ENCODE peak calls at places on chromosomes 16 and 17, in five cellular contexts. One of them, this sample, is unnamed.

GRCh38 chr17:18253187-18253884 is 5.2 kb downstream of the FLII start:
- ATAC-seq in left cardiac atrium: no peak
- ATAC-seq in activated CD8-positive, alpha-beta T cell treated with anti-CD3 and anti-CD28 coated beads, Interleukin-2, amount 10 ng/mL, durations not matched to agents 7 days and 5 days: no peak
- ATAC-seq in heart right ventricle: no peak
- ATAC-seq in right cardiac atrium: no peak
- ATAC-seq in this sample: no peak

GRCh38 chr16:1458336-1458976 is 14.1 kb upstream of the CCDC154 start:
- ATAC-seq in left cardiac atrium: no peak
- ATAC-seq in right cardiac atrium: no peak
- ATAC-seq in activated CD8-positive, alpha-beta T cell treated with anti-CD3 and anti-CD28 coated beads, Interleukin-2, amount 10 ng/mL, durations not matched to agents 7 days and 5 days: no peak
- ATAC-seq in heart right ventricle: no peak
- ATAC-seq in this sample: no peak

GRCh38 chr17:1022278-1023024 is 25.5 kb downstream of the TIMM22 start:
- ATAC-seq in right cardiac atrium: peak
- ATAC-seq in heart right ventricle: peak
- ATAC-seq in left cardiac atrium: peak
- ATAC-seq in activated CD8-positive, alpha-beta T cell treated with anti-CD3 and anti-CD28 coated beads, Interleukin-2, amount 10 ng/mL, durations not matched to agents 7 days and 5 days: no peak
- ATAC-seq in this sample: peak

GRCh38 chr17:44102845-44103622 is 20.4 kb downstream of the HDAC5 start:
- ATAC-seq in left cardiac atrium: peak
- ATAC-seq in right cardiac atrium: peak
- ATAC-seq in activated CD8-positive, alpha-beta T cell treated with anti-CD3 and anti-CD28 coated beads, Interleukin-2, amount 10 ng/mL, durations not matched to agents 7 days and 5 days: no peak
- ATAC-seq in heart right ventricle: peak
- ATAC-seq in this sample: peak

GRCh38 chr17:17446666-17447155 is 30.1 kb upstream of the MED9 start:
- ATAC-seq in activated CD8-positive, alpha-beta T cell treated with anti-CD3 and anti-CD28 coated beads, Interleukin-2, amount 10 ng/mL, durations not matched to agents 7 days and 5 days: no peak
- ATAC-seq in right cardiac atrium: peak
- ATAC-seq in heart right ventricle: no peak
- ATAC-seq in left cardiac atrium: no peak
- ATAC-seq in this sample: no peak

GRCh38 chr16:66590322-66590721 is 11.1 kb downstream of the CMTM2 start:
- ATAC-seq in left cardiac atrium: no peak
- ATAC-seq in activated CD8-positive, alpha-beta T cell treated with anti-CD3 and anti-CD28 coated beads, Interleukin-2, amount 10 ng/mL, durations not matched to agents 7 days and 5 days: peak
- ATAC-seq in right cardiac atrium: no peak
- ATAC-seq in heart right ventricle: no peak
- ATAC-seq in this sample: no peak

GRCh38 chr17:50498021-50498874 is 10.0 kb upstream of the MYCBPAP start:
- ATAC-seq in right cardiac atrium: no peak
- ATAC-seq in activated CD8-positive, alpha-beta T cell treated with anti-CD3 and anti-CD28 coated beads, Interleukin-2, amount 10 ng/mL, durations not matched to agents 7 days and 5 days: no peak
- ATAC-seq in heart right ventricle: peak
- ATAC-seq in left cardiac atrium: no peak
- ATAC-seq in this sample: no peak

GRCh38 chr16:78045865-78046581 is 23.7 kb downstream of the CLEC3A start:
- ATAC-seq in left cardiac atrium: peak
- ATAC-seq in activated CD8-positive, alpha-beta T cell treated with anti-CD3 and anti-CD28 coated beads, Interleukin-2, amount 10 ng/mL, durations not matched to agents 7 days and 5 days: peak
- ATAC-seq in right cardiac atrium: peak
- ATAC-seq in heart right ventricle: peak
- ATAC-seq in this sample: peak

GRCh38 chr16:87407511-87408112 is 15.5 kb downstream of the MAP1LC3B start:
- ATAC-seq in right cardiac atrium: peak
- ATAC-seq in heart right ventricle: peak
- ATAC-seq in left cardiac atrium: peak
- ATAC-seq in activated CD8-positive, alpha-beta T cell treated with anti-CD3 and anti-CD28 coated beads, Interleukin-2, amount 10 ng/mL, durations not matched to agents 7 days and 5 days: no peak
- ATAC-seq in this sample: peak

GRCh38 chr16:79316004-79316458 is 284.5 kb downstream of the MAF start:
- ATAC-seq in heart right ventricle: no peak
- ATAC-seq in left cardiac atrium: no peak
- ATAC-seq in right cardiac atrium: no peak
- ATAC-seq in activated CD8-positive, alpha-beta T cell treated with anti-CD3 and anti-CD28 coated beads, Interleukin-2, amount 10 ng/mL, durations not matched to agents 7 days and 5 days: no peak
- ATAC-seq in this sample: no peak

GRCh38 chr17:40582328-40582901 is 17.1 kb upstream of the CCR7 start:
- ATAC-seq in heart right ventricle: peak
- ATAC-seq in activated CD8-positive, alpha-beta T cell treated with anti-CD3 and anti-CD28 coated beads, Interleukin-2, amount 10 ng/mL, durations not matched to agents 7 days and 5 days: peak
- ATAC-seq in left cardiac atrium: peak
- ATAC-seq in right cardiac atrium: peak
- ATAC-seq in this sample: peak

This sample was measured in gastroesophageal sphincter.